ENCODE peak calls at places on chromosome 19, in seven cellular contexts. Q is lung, H is body of pancreas, J is prostate gland, Z is IMR-90, I is AG10803, N is neural progenitor cell. C is an unnamed sample.

GRCh38 chr19:3443840-3444694 is 36.3 kb downstream of the SMIM24 start:
- DNase-seq in Q (no peak), N (peak), Z (peak), I (no peak), H (no peak), J (no peak), C (no peak)

GRCh38 chr19:47505506-47505905 is 9.4 kb downstream of the NAPA start:
- DNase-seq in I (no peak), J (no peak), H (no peak), N (no peak), Q (no peak), Z (no peak), C (no peak)

GRCh38 chr19:49157445-49158224 is at the start of gene TRPM4:
- DNase-seq in Z (peak), J (peak), Q (peak), N (peak), H (peak), I (peak), C (peak)

GRCh38 chr19:3606690-3607289 is at the start of gene TBXA2R:
- DNase-seq in J (peak), N (peak), I (peak), H (peak), Z (peak), Q (peak), C (peak)

GRCh38 chr19:30625947-30626346 is 253.8 kb downstream of the ZNF536 start:
- DNase-seq in I (no peak), N (no peak), Z (no peak), J (no peak), H (no peak), Q (no peak), C (no peak)

GRCh38 chr19:48873476-48874308 is 1.5 kb downstream of the PPP1R15A start:
- DNase-seq in H (no peak), J (no peak), N (peak), Q (no peak), Z (no peak), I (peak), C (no peak)

GRCh38 chr19:24003537-24003936 is 83.5 kb upstream of the ZNF254 start:
- DNase-seq in Z (no peak), J (no peak), N (no peak), Q (no peak), I (no peak), H (no peak), C (no peak)

GRCh38 chr19:43777163-43777700 is 3.5 kb downstream of the KCNN4 start:
- DNase-seq in Z (peak), J (no peak), H (no peak), I (peak), Q (no peak), N (no peak), C (peak)

GRCh38 chr19:41377977-41378707 is 1.8 kb downstream of the TMEM91 start:
- DNase-seq in I (no peak), Q (no peak), N (peak), H (no peak), Z (no peak), J (no peak), C (no peak)

GRCh38 chr19:47260476-47260875 is 4.2 kb downstream of the CCDC9 start:
- DNase-seq in I (no peak), Q (no peak), Z (no peak), H (no peak), N (no peak), J (no peak), C (no peak)

GRCh38 chr19:54160182-54160811 is 776 bp upstream of the LENG1 start:
- DNase-seq in Z (peak), H (no peak), Q (no peak), N (peak), I (no peak), J (no peak), C (no peak)

GRCh38 chr19:55369651-55370304 is 485 bp downstream of the IL11 start:
- DNase-seq in H (no peak), J (no peak), I (peak), Q (no peak), Z (peak), N (peak), C (peak)

GRCh38 chr19:47110521-47111080 is 3.0 kb downstream of the ZC3H4 start:
- DNase-seq in J (no peak), Q (no peak), I (no peak), H (no peak), Z (no peak), N (peak), C (no peak)

GRCh38 chr19:40549007-40549708 is 27.5 kb upstream of the SHKBP1 start:
- DNase-seq in Z (peak), I (peak), Q (peak), H (peak), N (peak), J (peak), C (peak)

GRCh38 chr19:36963262-36963661 is 47.1 kb downstream of the ZNF568 start:
- DNase-seq in H (no peak), J (no peak), I (no peak), Z (no peak), N (no peak), Q (no peak), C (no peak)

GRCh38 chr19:4102339-4103072 is 21.4 kb downstream of the MAP2K2 start:
- DNase-seq in H (no peak), Q (no peak), J (no peak), I (no peak), N (no peak), Z (no peak), C (no peak)

GRCh38 chr19:48480476-48481190 is 11.5 kb downstream of the CYTH2 start:
- DNase-seq in Z (no peak), J (no peak), Q (no peak), N (no peak), I (peak), H (no peak), C (no peak)

GRCh38 chr19:16429066-16429758 is 42.6 kb downstream of the EPS15L1 start:
- DNase-seq in N (no peak), I (no peak), H (peak), Q (peak), J (peak), Z (no peak), C (no peak)

GRCh38 chr19:8391274-8392016 is 1.3 kb downstream of the RAB11B start:
- DNase-seq in Z (no peak), J (no peak), I (no peak), H (no peak), Q (no peak), N (no peak), C (no peak)

GRCh38 chr19:1258161-1258492 is 9.7 kb downstream of the MIDN start:
- DNase-seq in Z (no peak), H (no peak), N (no peak), Q (no peak), I (no peak), J (no peak), C (no peak)
- TF ChIP-seq CTCF in Z (no peak), H (no peak), N (no peak), Q (no peak), I (no peak), J (no peak), C (no peak)

DNA sequence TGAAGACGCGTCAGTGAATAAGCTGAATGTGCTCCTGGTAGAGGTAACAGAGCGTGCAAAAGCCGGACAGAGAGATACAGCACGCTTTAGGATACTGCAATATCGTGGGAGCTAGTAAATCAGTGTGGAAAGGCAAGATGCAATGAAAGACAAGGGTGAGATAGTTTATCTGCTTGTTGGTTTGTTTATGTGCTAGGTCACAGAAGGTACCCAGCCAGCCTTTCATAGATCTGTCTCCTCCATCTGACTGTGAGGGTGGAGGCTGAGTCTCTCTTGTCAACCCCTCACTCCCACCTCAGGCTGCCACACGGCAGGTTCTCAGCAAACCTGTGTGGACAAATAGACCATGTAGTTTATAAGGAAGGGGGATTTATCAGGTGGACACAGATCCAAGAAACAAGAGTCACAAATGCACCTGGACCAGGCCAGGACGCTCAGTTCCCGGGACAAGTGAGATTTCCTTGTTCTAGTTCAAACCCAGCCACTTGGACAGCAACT is 971 bp upstream of the GIPC1 start:
- DNase-seq in Q (no peak), N (no peak), J (no peak), H (no peak), I (no peak), Z (no peak), C (no peak)
- H3K4me3 ChIP-seq in Q (no peak), N (peak), J (peak), H (no peak), I (no peak), Z (no peak), C (peak)

GRCh38 chr19:11205939-11206570 is 8.7 kb upstream of the KANK2 start:
- DNase-seq in H (no peak), Q (no peak), J (no peak), N (no peak), Z (no peak), I (no peak), C (no peak)

GRCh38 chr19:11204943-11205349 is 7.6 kb upstream of the KANK2 start:
- DNase-seq in J (no peak), H (peak), Z (no peak), N (no peak), I (no peak), Q (no peak), C (no peak)

GRCh38 chr19:11202488-11203193 is 5.3 kb upstream of the KANK2 start:
- DNase-seq in H (no peak), J (no peak), N (no peak), Q (no peak), I (no peak), Z (no peak), C (no peak)

GRCh38 chr19:11203194-11204075 is 6.1 kb upstream of the KANK2 start:
- DNase-seq in J (peak), H (peak), I (peak), Q (peak), N (peak), Z (peak), C (peak)

DNA sequence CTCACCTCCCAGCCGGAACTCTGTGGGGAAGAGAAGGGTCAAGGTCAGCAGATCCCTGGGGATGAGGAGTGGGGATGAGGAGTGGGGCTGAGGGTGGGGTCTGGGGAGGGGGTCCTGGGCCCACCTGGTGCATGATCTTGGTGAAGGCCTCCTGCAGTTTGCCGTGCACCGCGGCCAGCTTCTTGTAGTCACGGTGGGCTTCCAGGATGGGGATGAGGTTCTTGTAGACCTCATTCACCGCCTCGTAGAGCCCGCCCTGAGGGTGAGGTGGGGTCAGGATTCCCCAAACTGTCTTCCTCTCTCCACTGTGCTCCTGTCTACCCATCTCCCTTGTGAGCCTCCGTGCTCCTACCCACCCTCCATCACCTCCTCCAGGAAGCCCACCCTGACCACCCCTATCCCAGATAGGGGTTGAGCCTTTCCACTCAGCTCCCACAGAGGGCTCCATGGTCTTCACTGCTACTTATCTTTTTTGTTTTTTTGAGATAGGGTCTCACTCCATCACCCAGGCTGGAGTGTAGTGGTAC is 6.8 kb upstream of the KANK2 start:
- DNase-seq in N (no peak), H (no peak), I (no peak), Q (no peak), J (no peak), Z (no peak), C (no peak)
- TF ChIP-seq CTCF in N (no peak), H (no peak), I (no peak), Q (no peak), J (no peak), Z (no peak), C (no peak)

DNA sequence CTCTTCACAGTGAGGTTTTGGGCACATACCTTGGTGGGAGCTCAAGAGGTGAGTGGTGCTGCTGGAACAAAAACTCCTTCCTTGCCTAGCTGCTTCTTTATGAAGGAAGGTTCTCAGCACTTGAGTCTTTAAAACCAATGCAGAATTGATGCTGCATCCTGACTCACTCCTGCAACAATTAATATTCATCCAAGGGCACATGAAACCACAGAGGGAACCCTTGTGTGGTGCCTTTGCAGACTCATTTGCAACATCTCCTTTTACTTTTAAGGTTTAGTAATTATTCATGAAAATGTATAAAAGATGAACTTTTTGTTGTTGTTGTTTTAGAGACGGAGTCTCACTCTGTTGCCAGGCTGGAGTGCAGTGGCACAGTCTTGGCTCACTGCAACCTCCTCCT is 30.1 kb downstream of the OPA3 start:
- DNase-seq in J (no peak), I (no peak), Q (no peak), H (no peak), Z (no peak), N (no peak), C (no peak)
- H3K4me3 ChIP-seq in J (no peak), I (no peak), Q (no peak), H (no peak), Z (no peak), N (no peak), C (no peak)

DNA sequence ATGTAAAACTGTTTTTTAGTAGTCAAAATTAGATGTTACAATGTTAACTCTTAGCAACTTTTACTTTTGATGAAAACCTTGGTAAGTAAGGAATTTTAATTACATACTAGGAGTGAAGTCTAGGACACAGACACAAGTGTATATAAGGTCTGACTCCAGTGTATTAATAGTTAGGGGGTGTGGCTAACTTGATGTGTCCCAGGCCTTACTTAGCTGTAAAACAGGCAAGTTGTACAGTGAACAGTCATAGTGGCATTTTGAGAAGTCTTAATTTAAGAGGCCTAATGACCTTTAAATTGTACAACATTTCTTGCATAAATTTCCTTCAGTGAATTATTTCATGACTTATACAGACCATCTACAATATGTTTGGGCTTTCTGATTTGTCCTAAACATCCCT is 6.8 kb downstream of the ZNF431 start:
- DNase-seq in N (no peak), H (no peak), J (no peak), Q (no peak), I (no peak), Z (no peak), C (no peak)
- TF ChIP-seq CTCF in N (no peak), H (no peak), J (no peak), Q (no peak), I (no peak), Z (no peak), C (no peak)

GRCh38 chr19:45587873-45588272 is 3.3 kb upstream of the OPA3 start:
- DNase-seq in N (no peak), Q (no peak), Z (no peak), H (no peak), J (no peak), I (no peak), C (no peak)
- H3K4me3 ChIP-seq in N (no peak), Q (no peak), Z (no peak), H (no peak), J (no peak), I (no peak), C (no peak)

GRCh38 chr19:52749780-52750179 is 14.9 kb upstream of the ZNF611 start:
- DNase-seq in Q (no peak), N (no peak), J (no peak), H (no peak), I (no peak), Z (no peak), C (no peak)

GRCh38 chr19:52742516-52742915 is 7.7 kb upstream of the ZNF611 start:
- DNase-seq in Q (no peak), J (no peak), H (no peak), Z (no peak), N (no peak), I (no peak), C (no peak)

GRCh38 chr19:52748336-52748950 is 13.6 kb upstream of the ZNF611 start:
- DNase-seq in Q (no peak), H (no peak), N (peak), J (peak), I (peak), Z (peak), C (peak)
- TF ChIP-seq CTCF in Q (no peak), H (no peak), N (peak), J (peak), I (peak), Z (peak), C (peak)

GRCh38 chr19:10191347-10191746 is 3.4 kb downstream of the DNMT1 start:
- DNase-seq in H (no peak), Z (peak), J (no peak), I (peak), N (no peak), Q (no peak), C (peak)

GRCh38 chr19:10194500-10195198 is at the start of gene DNMT1:
- DNase-seq in I (peak), H (peak), N (peak), Q (peak), J (peak), Z (peak), C (peak)

GRCh38 chr19:10192922-10193321 is 1.8 kb downstream of the DNMT1 start:
- DNase-seq in Q (no peak), N (no peak), Z (no peak), I (no peak), J (no peak), H (no peak), C (no peak)

GRCh38 chr19:10195199-10195519 is 406 bp upstream of the DNMT1 start:
- DNase-seq in Q (no peak), H (no peak), J (no peak), N (no peak), Z (no peak), I (no peak), C (no peak)

GRCh38 chr19:10193666-10194499 is 870 bp downstream of the DNMT1 start:
- DNase-seq in I (peak), Q (no peak), H (no peak), N (no peak), J (no peak), Z (peak), C (peak)
- H3K4me3 ChIP-seq in I (peak), Q (peak), H (peak), N (peak), J (peak), Z (peak), C (peak)

DNA sequence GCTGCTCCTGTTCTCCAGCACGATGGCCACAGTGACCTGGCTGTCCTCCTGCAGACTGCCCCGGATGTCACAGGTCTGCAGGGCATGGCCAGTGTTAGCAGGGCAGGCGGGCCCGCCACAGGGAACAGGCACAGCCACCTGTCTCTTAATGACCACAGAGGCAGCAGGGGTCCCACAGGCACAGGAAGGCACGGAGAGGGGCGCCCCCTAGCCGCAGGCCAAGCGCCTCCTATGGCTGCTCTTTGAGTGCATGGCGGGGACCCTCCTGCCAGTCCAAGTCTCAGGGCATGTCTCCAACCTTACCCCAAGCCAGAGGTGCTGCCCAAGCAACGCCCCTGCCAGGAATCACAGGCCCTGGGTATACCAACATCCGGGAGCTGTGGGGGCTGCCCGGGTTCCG is 14.1 kb downstream of the IZUMO4 start:
- DNase-seq in H (no peak), I (no peak), J (no peak), Z (no peak), Q (no peak), N (peak), C (no peak)
- TF ChIP-seq CTCF in H (no peak), I (no peak), J (no peak), Z (no peak), Q (no peak), N (peak), C (no peak)

DNA sequence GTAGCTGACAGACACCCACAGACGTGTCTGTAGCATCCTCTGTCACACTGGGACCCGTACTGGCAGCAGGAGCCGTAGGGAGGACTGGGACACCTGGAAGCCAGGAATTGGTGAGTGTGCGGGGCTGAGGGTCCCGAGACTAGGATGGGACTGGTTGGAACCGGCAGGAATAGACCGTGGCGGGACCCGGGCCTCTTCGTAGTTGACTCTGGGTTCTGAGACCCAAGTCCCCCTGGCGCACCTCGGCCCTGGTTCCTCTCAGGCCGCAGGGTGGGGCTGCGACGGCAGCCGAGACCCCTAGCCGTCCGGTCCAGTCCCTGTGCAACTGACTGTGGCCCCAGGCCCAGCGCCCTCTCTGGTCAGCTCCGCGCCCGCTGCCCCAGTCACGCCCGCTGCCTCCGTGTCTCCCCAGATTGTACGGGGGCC is 64.7 kb downstream of the ZNF823 start:
- DNase-seq in Z (no peak), J (no peak), Q (no peak), H (no peak), I (no peak), N (no peak), C (no peak)
- H3K4me3 ChIP-seq in Z (peak), J (peak), Q (peak), H (peak), I (peak), N (peak), C (no peak)

C was measured in astrocyte.